ENCODE peak calls at places on chromosomes 2 and 18, in eight cellular contexts. N is endothelial cell of umbilical vein, Y is SK-N-SH, X is K562, U is HCT116, G is H1, H is HepG2, F is GM12878. B is an unnamed sample.

GRCh38 chr2:225598922-225599321 is 199.4 kb downstream of the NYAP2 start:
- DNase-seq in N (no peak), Y (no peak), H (no peak), G (no peak), U (no peak), F (no peak), X (no peak), B (peak)

GRCh38 chr2:191650896-191651773 is 26.8 kb upstream of the NABP1 start:
- DNase-seq in Y (no peak), U (no peak), X (no peak), H (no peak), F (peak), N (peak), G (no peak), B (no peak)

GRCh38 chr2:170815311-170815710 is 1.4 kb upstream of the GAD1 start:
- DNase-seq in F (no peak), U (no peak), G (no peak), X (no peak), Y (no peak), N (no peak), H (no peak), B (no peak)

GRCh38 chr2:7915302-7916200 is 766.3 kb upstream of the ID2 start:
- DNase-seq in H (no peak), N (no peak), F (no peak), G (no peak), X (no peak), Y (no peak), U (no peak), B (no peak)

GRCh38 chr2:117980783-117981676 is 32.8 kb downstream of the CCDC93 start:
- DNase-seq in U (no peak), N (peak), Y (no peak), X (no peak), G (no peak), F (no peak), H (no peak), B (peak)

GRCh38 chr18:23743733-23744333 is 54.6 kb downstream of the LAMA3 start:
- DNase-seq in H (no peak), F (no peak), Y (no peak), X (no peak), G (no peak), N (no peak), U (no peak), B (no peak)

GRCh38 chr2:8121826-8122505 is 559.9 kb upstream of the ID2 start:
- DNase-seq in X (no peak), N (no peak), U (no peak), Y (no peak), F (no peak), G (no peak), H (no peak), B (no peak)

GRCh38 chr2:37874470-37874869 is 50.6 kb upstream of the RMDN2 start:
- DNase-seq in N (no peak), H (no peak), X (no peak), F (no peak), G (no peak), U (no peak), Y (no peak), B (no peak)

GRCh38 chr2:181698230-181698629 is 17.9 kb upstream of the NEUROD1 start:
- DNase-seq in H (no peak), G (no peak), Y (no peak), N (no peak), F (no peak), U (no peak), X (no peak), B (no peak)

GRCh38 chr2:9336209-9336533 is 87.2 kb downstream of the ITGB1BP1 start:
- DNase-seq in G (no peak), U (no peak), H (peak), N (peak), Y (peak), X (no peak), F (peak), B (no peak)

GRCh38 chr2:117771969-117772630 is 42.4 kb upstream of the DDX18 start:
- DNase-seq in F (no peak), H (peak), N (peak), U (peak), X (no peak), Y (peak), G (no peak), B (peak)

GRCh38 chr18:48036641-48037421 is 106.4 kb upstream of the SMAD2 start:
- DNase-seq in N (no peak), U (no peak), X (no peak), G (no peak), H (no peak), Y (peak), F (no peak), B (no peak)

GRCh38 chr2:112031916-112032582 is 23.0 kb upstream of the TMEM87B start:
- DNase-seq in U (no peak), H (no peak), Y (no peak), G (no peak), F (no peak), X (no peak), N (peak), B (no peak)

GRCh38 chr18:28080876-28081300 is 96.0 kb downstream of the CDH2 start:
- DNase-seq in X (no peak), N (no peak), F (no peak), H (no peak), Y (no peak), G (no peak), U (no peak), B (no peak)

GRCh38 chr18:63025251-63025710 is 294.3 kb downstream of the BCL2 start:
- DNase-seq in X (no peak), Y (peak), F (no peak), U (no peak), N (no peak), G (no peak), H (no peak), B (no peak)

GRCh38 chr2:160368988-160369935 is 124.3 kb downstream of the RBMS1 start:
- DNase-seq in N (no peak), X (no peak), G (no peak), Y (no peak), F (no peak), U (no peak), H (no peak), B (no peak)

GRCh38 chr2:168766600-168766999 is 35.8 kb upstream of the NOSTRIN start:
- DNase-seq in F (no peak), H (no peak), N (no peak), X (no peak), G (no peak), U (no peak), Y (no peak), B (no peak)

GRCh38 chr2:165844216-165844615 is 50.2 kb upstream of the GALNT3 start:
- DNase-seq in X (no peak), G (no peak), U (no peak), F (no peak), H (no peak), Y (no peak), N (no peak), B (no peak)

GRCh38 chr2:10124538-10125045 is 2.1 kb downstream of the RRM2 start:
- DNase-seq in N (peak), H (peak), G (no peak), U (no peak), X (peak), F (no peak), Y (no peak), B (no peak)

GRCh38 chr2:110866496-110866895 is 134.1 kb downstream of the ACOXL start:
- DNase-seq in G (no peak), H (no peak), N (no peak), Y (no peak), X (no peak), F (no peak), U (no peak), B (no peak)

GRCh38 chr2:159982842-159983785 is 79.3 kb downstream of the PLA2R1 start:
- DNase-seq in G (no peak), F (no peak), X (no peak), U (no peak), H (no peak), N (peak), Y (no peak), B (no peak)

GRCh38 chr2:41199320-41199719 is 747.4 kb upstream of the SLC8A1 start:
- DNase-seq in G (no peak), Y (no peak), U (no peak), H (no peak), X (no peak), F (no peak), N (no peak), B (no peak)

GRCh38 chr18:25251127-25251526 is 100.8 kb downstream of the ZNF521 start:
- DNase-seq in Y (no peak), G (no peak), X (no peak), F (no peak), N (no peak), U (no peak), H (no peak), B (no peak)

GRCh38 chr2:171807130-171807529 is 86.9 kb downstream of the SLC25A12 start:
- DNase-seq in F (no peak), G (no peak), Y (no peak), N (peak), U (peak), H (peak), X (no peak), B (no peak)

GRCh38 chr2:218282173-218282991 is 9.9 kb downstream of the TMBIM1 start:
- DNase-seq in G (no peak), H (no peak), X (no peak), Y (peak), N (peak), F (no peak), U (no peak), B (no peak)

GRCh38 chr2:24009680-24010476 is at the start of gene MFSD2B:
- DNase-seq in X (peak), F (no peak), H (no peak), G (no peak), U (no peak), Y (peak), N (no peak), B (no peak)

GRCh38 chr2:204264068-204264693 is 281.1 kb upstream of the PARD3B start:
- DNase-seq in Y (no peak), X (no peak), G (no peak), F (no peak), H (no peak), U (no peak), N (no peak), B (no peak)
- H3K9ac ChIP-seq in Y (no peak), X (no peak), G (no peak), F (no peak), H (no peak), U (no peak), N (no peak), B (no peak)

GRCh38 chr2:28320009-28320365 is 72.7 kb upstream of the FOSL2 start:
- DNase-seq in Y (no peak), F (no peak), X (no peak), H (no peak), U (no peak), G (no peak), N (no peak), B (no peak)

GRCh38 chr2:28319118-28320008 is 73.3 kb upstream of the FOSL2 start:
- DNase-seq in Y (no peak), F (no peak), G (no peak), U (no peak), X (no peak), H (peak), N (no peak), B (no peak)

GRCh38 chr2:28317390-28317789 is 75.3 kb upstream of the FOSL2 start:
- DNase-seq in X (no peak), F (no peak), H (no peak), G (no peak), Y (no peak), U (no peak), N (no peak), B (no peak)

GRCh38 chr2:28318023-28318422 is 74.6 kb upstream of the FOSL2 start:
- DNase-seq in G (no peak), Y (no peak), N (no peak), U (no peak), F (no peak), H (no peak), X (no peak), B (no peak)

DNA sequence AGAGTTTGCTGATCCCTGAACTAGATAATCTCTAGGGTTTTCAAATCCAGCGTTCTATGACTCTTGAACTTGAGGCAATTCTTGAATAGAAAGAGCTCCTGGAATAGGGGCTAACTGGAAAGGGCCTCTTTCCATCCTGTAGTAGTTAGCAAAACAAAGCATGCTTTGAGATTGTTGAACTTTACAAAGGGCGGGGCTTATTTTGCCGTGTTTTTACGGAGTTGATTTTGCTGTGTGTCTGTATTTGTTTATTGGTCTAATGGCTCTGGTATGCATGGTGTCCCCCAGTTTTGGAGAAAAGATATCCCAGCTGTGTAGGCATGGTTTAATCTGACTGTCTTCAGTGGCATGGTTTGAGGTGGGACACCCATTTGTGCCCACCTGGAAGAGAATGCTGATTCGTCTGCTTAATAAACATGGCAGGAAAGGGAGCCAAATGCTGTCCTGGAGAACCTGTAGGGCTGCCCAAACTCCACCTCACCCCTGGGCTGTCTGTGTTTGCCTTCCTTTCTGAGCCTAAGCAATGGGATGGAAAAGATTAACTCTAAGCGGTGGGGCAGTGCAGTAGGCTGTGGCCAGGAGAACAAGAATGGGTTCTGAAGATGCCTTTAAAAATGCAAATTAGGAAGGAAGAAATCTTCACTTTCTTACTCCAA is 74.1 kb upstream of the FOSL2 start:
- DNase-seq in Y (no peak), F (no peak), H (peak), U (no peak), X (no peak), G (no peak), N (no peak), B (no peak)
- TF ChIP-seq POLR2AphosphoS5 in Y (no peak), F (no peak), H (no peak), U (no peak), X (no peak), G (no peak), N (no peak), B (no peak)

DNA sequence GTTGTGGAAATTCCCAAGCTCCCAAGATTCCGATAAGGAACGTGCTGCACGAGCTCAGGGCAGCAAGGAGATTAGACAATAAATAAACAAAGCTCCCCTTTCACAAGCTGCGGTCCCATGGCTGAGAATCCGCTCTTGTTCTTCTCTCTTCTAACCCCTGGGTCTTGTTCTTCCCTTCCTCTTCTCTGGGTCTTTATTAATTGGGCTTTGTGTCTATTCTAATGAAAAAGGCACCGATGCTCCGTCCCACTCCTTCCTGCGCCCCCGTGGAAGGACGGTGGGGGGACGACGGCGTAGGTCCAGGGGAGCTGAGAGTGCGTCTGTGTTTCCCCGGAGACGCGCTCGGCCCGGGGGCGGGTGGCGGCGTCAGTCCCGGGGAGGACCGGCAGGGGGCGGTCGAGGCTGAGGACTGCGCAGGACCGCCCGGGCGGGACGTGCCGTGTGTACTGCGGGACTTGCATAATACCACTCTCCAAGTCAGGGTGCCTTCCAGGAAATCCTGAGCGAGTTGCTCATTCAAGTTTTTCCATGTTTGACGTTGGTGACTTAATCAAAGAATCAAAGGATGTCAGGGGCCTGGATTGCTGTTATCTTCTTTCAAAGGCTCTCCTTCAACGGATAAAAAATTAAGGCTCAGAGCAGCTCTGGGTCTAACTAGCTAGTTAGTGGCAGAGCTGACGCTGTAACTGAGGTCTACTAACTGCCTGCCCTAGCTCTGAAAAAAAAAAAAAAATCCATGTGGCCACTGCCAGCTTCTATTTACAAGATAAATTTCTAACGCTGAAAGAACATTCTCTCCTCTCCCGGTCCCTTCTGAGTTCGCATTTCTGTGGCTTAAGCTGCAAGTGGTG is 321.4 kb downstream of the TGIF1 start:
- DNase-seq in N (peak), H (peak), F (no peak), U (peak), Y (peak), X (peak), G (peak), B (peak)
- H3K9ac ChIP-seq in N (peak), H (no peak), F (no peak), U (peak), Y (no peak), X (peak), G (no peak), B (no peak)

GRCh38 chr18:9835796-9836195 is 50.0 kb upstream of the TXNDC2 start:
- DNase-seq in F (no peak), N (no peak), X (no peak), Y (peak), U (no peak), H (no peak), G (no peak), B (no peak)
- TF ChIP-seq POLR2AphosphoS5 in F (no peak), N (no peak), X (no peak), Y (no peak), U (no peak), H (no peak), G (no peak), B (no peak)

GRCh38 chr2:11698009-11698922 is 28.3 kb upstream of the NTSR2 start:
- DNase-seq in N (no peak), U (no peak), X (no peak), G (no peak), H (peak), Y (no peak), F (no peak), B (no peak)
- H3K9ac ChIP-seq in N (no peak), U (no peak), X (peak), G (no peak), H (no peak), Y (no peak), F (no peak), B (no peak)

GRCh38 chr18:54277899-54278298 is 8.6 kb downstream of the POLI start:
- DNase-seq in G (no peak), F (no peak), H (no peak), X (no peak), U (no peak), Y (no peak), N (no peak), B (no peak)
- TF ChIP-seq POLR2AphosphoS5 in G (no peak), F (no peak), H (no peak), X (no peak), U (no peak), Y (no peak), N (no peak), B (no peak)

DNA sequence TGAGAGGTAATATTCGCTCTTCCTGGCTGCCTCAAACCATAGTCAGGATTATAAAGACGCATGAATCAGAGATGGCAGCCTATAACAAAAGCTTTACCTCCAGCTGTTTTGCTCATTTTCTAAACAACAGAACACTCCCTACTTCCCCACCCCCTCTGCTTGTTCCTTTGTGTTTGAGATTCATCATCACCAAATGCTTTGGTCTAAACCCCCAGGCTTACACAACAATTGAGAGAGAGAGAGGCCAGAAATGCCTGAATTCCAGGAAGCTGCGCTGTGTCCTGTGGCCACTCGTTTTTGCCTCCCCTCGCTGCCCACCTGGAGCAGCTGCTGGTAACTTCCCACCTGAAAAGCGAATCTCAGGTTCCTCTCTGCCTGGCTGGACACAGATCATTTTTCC is 78.9 kb upstream of the CAPN13 start:
- DNase-seq in Y (no peak), G (no peak), H (no peak), U (no peak), F (no peak), N (no peak), X (no peak), B (no peak)
- H3K9ac ChIP-seq in Y (no peak), G (no peak), H (no peak), U (no peak), F (no peak), N (no peak), X (no peak), B (no peak)

GRCh38 chr2:11716689-11717321 is 29.6 kb upstream of the LPIN1 start:
- DNase-seq in Y (no peak), U (no peak), F (no peak), N (no peak), X (no peak), G (no peak), H (peak), B (no peak)
- TF ChIP-seq POLR2AphosphoS5 in Y (no peak), U (no peak), F (no peak), N (no peak), X (no peak), G (no peak), H (no peak), B (no peak)

GRCh38 chr18:49561127-49561376 is 805 bp upstream of the LIPG start:
- DNase-seq in H (no peak), G (no peak), U (no peak), X (no peak), Y (peak), F (no peak), N (peak), B (no peak)

GRCh38 chr18:49561377-49562193 is at the start of gene LIPG:
- DNase-seq in N (peak), U (peak), F (no peak), G (peak), X (peak), Y (peak), H (peak), B (peak)

GRCh38 chr18:49558356-49558755 is 3.5 kb upstream of the LIPG start:
- DNase-seq in N (no peak), F (no peak), U (no peak), Y (no peak), X (no peak), H (no peak), G (no peak), B (no peak)

GRCh38 chr18:49562481-49563129 is 748 bp downstream of the LIPG start:
- DNase-seq in G (peak), H (no peak), U (no peak), N (peak), X (no peak), Y (no peak), F (no peak), B (no peak)

GRCh38 chr18:49560277-49561126 is 1.4 kb upstream of the LIPG start:
- DNase-seq in U (no peak), X (no peak), N (peak), G (peak), F (no peak), H (no peak), Y (peak), B (no peak)
- H3K9ac ChIP-seq in U (no peak), X (no peak), N (peak), G (peak), F (no peak), H (no peak), Y (peak), B (no peak)

GRCh38 chr18:76144844-76145243 is 350.2 kb downstream of the ZNF516 start:
- DNase-seq in Y (no peak), N (no peak), H (no peak), U (no peak), G (no peak), F (no peak), X (no peak), B (no peak)
- TF ChIP-seq POLR2AphosphoS5 in Y (no peak), N (no peak), H (no peak), U (no peak), G (no peak), F (no peak), X (no peak), B (no peak)